ENCODE peak calls at places on chromosome 15, in six cellular contexts. B is astrocyte, N is thyroid gland, S is left ventricle myocardium inferior, J is brain microvascular endothelial cell, Z is transverse colon. F is an unnamed sample.
A peak's percentile ranks its signal among the peaks of the same experiment; 100 is the strongest.

GRCh38 chr15:66865622-66866611 is 163.9 kb downstream of the SMAD6 start:
- DNase-seq in N (peak; percentile 70), S (peak; percentile 44), Z (peak; percentile 35), J (no peak), B (no peak), F (no peak)

GRCh38 chr15:73389539-73389938 is 20.8 kb upstream of the HCN4 start:
- DNase-seq in B (no peak), J (no peak), S (no peak), N (no peak), Z (no peak), F (no peak)

GRCh38 chr15:74307827-74308642 is 59.4 kb downstream of the CYP11A1 start:
- DNase-seq in S (no peak), J (peak; percentile 47), Z (peak; percentile 45), N (peak; percentile 57), B (peak; percentile 44), F (peak; percentile 83)

GRCh38 chr15:67076147-67076843 is 10.9 kb downstream of the SMAD3 start:
- DNase-seq in Z (no peak), N (peak; percentile 41), B (peak; percentile 84), S (no peak), J (peak; percentile 95), F (peak; percentile 85)

GRCh38 chr15:31953573-31953972 is 76.7 kb upstream of the CHRNA7 start:
- DNase-seq in N (no peak), Z (no peak), J (no peak), S (no peak), B (no peak), F (no peak)

GRCh38 chr15:68424754-68425390 is 7.1 kb downstream of the ITGA11 start:
- DNase-seq in Z (no peak), S (no peak), B (peak; percentile 43), J (no peak), N (no peak), F (peak; percentile 22)

GRCh38 chr15:71806452-71806931 is 3.9 kb upstream of the NR2E3 start:
- DNase-seq in S (no peak), J (peak; percentile 69), B (peak; percentile 45), Z (no peak), N (no peak), F (peak; percentile 66)

GRCh38 chr15:58551084-58551763 is 119.4 kb downstream of the LIPC start:
- DNase-seq in J (no peak), B (no peak), Z (no peak), S (no peak), N (no peak), F (no peak)

GRCh38 chr15:25249236-25250010 is 189.4 kb downstream of the UBE3A start:
- DNase-seq in S (no peak), J (no peak), Z (peak; percentile 1), B (no peak), N (peak; percentile 0), F (no peak)

GRCh38 chr15:52509500-52510244 is 19.0 kb downstream of the MYO5A start:
- DNase-seq in J (no peak), B (no peak), Z (no peak), N (no peak), S (no peak), F (no peak)

GRCh38 chr15:67036775-67037555 is 28.4 kb upstream of the SMAD3 start:
- DNase-seq in Z (no peak), B (no peak), N (no peak), S (no peak), J (no peak), F (no peak)

GRCh38 chr15:72609862-72610261 is 44.6 kb upstream of the GOLGA6B start:
- DNase-seq in B (no peak), N (no peak), S (no peak), Z (no peak), J (no peak), F (no peak)

GRCh38 chr15:95864467-95864886 is 466.0 kb upstream of the NR2F2 start:
- DNase-seq in N (no peak), Z (peak; percentile 14), B (no peak), J (no peak), S (no peak), F (no peak)

GRCh38 chr15:32747886-32748285 is 30.1 kb downstream of the GREM1 start:
- DNase-seq in J (no peak), B (peak; percentile 44), N (no peak), Z (no peak), S (no peak), F (no peak)

GRCh38 chr15:101170568-101171350 is 81.1 kb downstream of the CHSY1 start:
- DNase-seq in S (no peak), B (peak; percentile 84), J (peak; percentile 75), Z (no peak), N (no peak), F (peak; percentile 48)

GRCh38 chr15:62165029-62165792 is at the start of gene C2CD4B:
- DNase-seq in Z (peak; percentile 72), B (no peak), S (peak; percentile 68), N (peak; percentile 49), J (no peak), F (no peak)

GRCh38 chr15:41838400-41838897 is at the start of gene PLA2G4B:
- DNase-seq in B (no peak), Z (peak; percentile 82), S (no peak), N (peak; percentile 93), J (no peak), F (no peak)

GRCh38 chr15:61752001-61752400 is 308.2 kb downstream of the VPS13C start:
- DNase-seq in B (no peak), Z (no peak), J (no peak), N (no peak), S (no peak), F (no peak)

GRCh38 chr15:71841563-71841962 is 31.2 kb downstream of the NR2E3 start:
- DNase-seq in N (no peak), Z (no peak), B (no peak), J (no peak), S (no peak), F (no peak)

GRCh38 chr15:65054333-65055200 is 9.4 kb downstream of the SLC51B start:
- DNase-seq in S (peak; percentile 77), Z (peak; percentile 79), J (peak; percentile 69), B (no peak), N (peak; percentile 79), F (peak; percentile 83)

GRCh38 chr15:56040081-56041035 is 46.9 kb upstream of the NEDD4 start:
- DNase-seq in B (peak; percentile 93), N (peak; percentile 63), J (peak; percentile 94), Z (peak; percentile 48), S (peak; percentile 27), F (peak; percentile 97)

GRCh38 chr15:63998489-63998888 is 47.8 kb downstream of the DAPK2 start:
- DNase-seq in B (no peak), N (no peak), S (no peak), Z (peak; percentile 4), J (no peak), F (no peak)

GRCh38 chr15:64287953-64288352 is 68.0 kb downstream of the CSNK1G1 start:
- DNase-seq in Z (no peak), N (no peak), J (no peak), S (no peak), B (no peak), F (no peak)

GRCh38 chr15:86373147-86373546 is 293.5 kb downstream of the AGBL1 start:
- DNase-seq in B (no peak), Z (no peak), N (no peak), S (no peak), J (no peak), F (no peak)

GRCh38 chr15:46178138-46178537 is 543.3 kb downstream of the SQOR start:
- DNase-seq in B (no peak), J (no peak), S (no peak), Z (no peak), N (no peak), F (no peak)

GRCh38 chr15:64634576-64635485 is 140.6 kb downstream of the RBPMS2 start:
- DNase-seq in B (peak; percentile 45), S (no peak), N (no peak), J (peak; percentile 52), Z (no peak), F (no peak)

GRCh38 chr15:77542491-77543001 is 90.2 kb downstream of the LINGO1 start:
- DNase-seq in Z (no peak), B (peak; percentile 20), N (no peak), S (no peak), J (no peak), F (no peak)
- H3K4me3 ChIP-seq in Z (peak overlapping the region; percentile 58), B (no peak overlapping the region), N (peak overlapping the region; percentile 25), S (peak overlapping the region; percentile 59), J (peak overlapping the region; percentile 58), F (no peak overlapping the region)

DNA sequence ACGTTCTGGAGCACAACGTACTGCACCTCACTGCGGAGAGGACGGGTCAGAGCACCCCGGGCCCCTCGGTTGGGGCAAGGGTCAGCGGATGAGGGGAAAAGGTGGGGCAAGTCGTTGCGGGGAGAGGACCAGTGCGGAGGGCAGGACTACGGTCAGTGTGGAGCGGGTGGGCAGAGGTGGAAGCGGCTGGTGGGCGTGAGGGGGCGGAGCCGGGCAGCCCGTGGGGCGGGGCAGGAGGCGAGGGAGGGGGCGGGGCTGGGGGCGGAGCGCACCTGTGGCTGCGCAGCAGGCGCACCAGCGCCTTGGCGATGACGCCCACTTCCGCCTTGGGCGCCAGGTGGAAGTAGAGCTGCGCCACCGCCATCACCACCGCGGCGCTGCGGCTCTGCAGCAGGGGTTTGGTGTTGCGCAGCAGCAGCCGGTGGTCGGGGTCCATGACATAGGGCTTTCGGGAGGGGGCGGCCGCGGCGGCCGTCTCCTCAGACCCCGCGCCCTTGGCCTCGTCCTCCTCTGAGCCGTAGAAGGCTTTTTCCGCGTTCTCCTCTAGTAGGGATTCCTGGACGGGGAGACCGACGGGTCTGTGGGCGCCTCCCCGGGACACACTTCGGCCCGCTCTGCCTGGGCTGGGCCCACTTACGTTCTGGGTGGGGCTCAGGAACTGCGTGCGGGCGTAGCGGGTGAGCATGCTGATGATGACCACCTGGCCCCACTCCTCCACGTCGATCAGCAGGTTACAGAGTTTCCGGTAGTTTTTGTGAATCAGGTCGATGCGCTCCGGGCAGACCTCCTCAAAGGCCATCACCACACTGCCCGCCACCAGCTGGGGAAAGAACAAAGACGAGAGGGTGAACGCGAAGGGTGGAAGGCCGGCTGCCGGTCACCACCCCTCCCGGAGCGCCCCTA is 29.2 kb downstream of the AP3B2 start:
- DNase-seq in J (no peak), N (peak; percentile 84), S (no peak), Z (peak; percentile 72), B (no peak), F (no peak)
- TF ChIP-seq CTCF in J (no peak), N (no peak), S (no peak), Z (peak; percentile 9), B (no peak), F (no peak)

GRCh38 chr15:60477164-60477563 is 1.8 kb downstream of the ICE2 start:
- DNase-seq in N (no peak), J (no peak), Z (no peak), B (peak; percentile 2), S (no peak), F (no peak)
- H3K4me3 ChIP-seq in N (no peak overlapping the region), J (no peak overlapping the region), Z (no peak overlapping the region), B (peak overlapping the region; percentile 83), S (peak overlapping the region; percentile 92), F (no peak overlapping the region)

GRCh38 chr15:94098877-94099606 is 132.3 kb upstream of the MCTP2 start:
- DNase-seq in B (peak; percentile 44), Z (no peak), N (no peak), S (no peak), J (no peak), F (no peak)

GRCh38 chr15:94097567-94097966 is 133.8 kb upstream of the MCTP2 start:
- DNase-seq in B (peak; percentile 39), S (no peak), J (no peak), Z (no peak), N (no peak), F (no peak)

DNA sequence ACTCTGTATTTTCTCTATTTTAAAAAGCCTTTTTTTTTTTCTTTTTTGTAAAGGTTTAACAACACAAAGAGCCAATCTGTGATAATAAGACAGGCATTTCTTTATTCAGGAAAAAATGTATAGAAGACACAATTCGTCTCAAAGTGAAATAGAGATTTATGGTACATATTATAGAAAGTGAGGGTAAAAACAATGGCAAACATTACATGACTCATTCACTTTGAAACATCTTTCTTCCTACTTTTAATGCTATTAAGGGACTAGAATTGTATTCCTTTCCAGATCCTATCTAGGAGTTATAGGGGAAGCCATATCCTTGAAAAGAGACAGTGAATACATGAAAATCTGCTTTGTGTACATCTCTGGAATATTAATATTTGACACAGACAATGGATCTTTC is 137.1 kb upstream of the MCTP2 start:
- DNase-seq in B (no peak), N (no peak), S (no peak), Z (no peak), J (no peak), F (no peak)
- TF ChIP-seq CTCF in B (no peak), N (no peak), S (no peak), Z (no peak), J (no peak), F (no peak)